ENCODE peak calls at places on chromosomes 7 and 10, in six cellular contexts. H, G, O, C, D and U are unnamed samples.

GRCh38 chr7:73341877-73342276 is 13.9 kb downstream of the FKBP6 start:
- DNase-seq in H (no peak), G (no peak), O (no peak), C (peak; percentile 76), D (peak; percentile 76), U (no peak)

GRCh38 chr7:36658603-36659516 is 65.4 kb downstream of the AOAH start:
- DNase-seq in H (no peak), G (peak; percentile 5), O (no peak), C (peak; percentile 96), D (no peak), U (no peak)

GRCh38 chr7:47572101-47572460 is 9.8 kb downstream of the TNS3 start:
- DNase-seq in H (no peak), G (no peak), O (no peak), C (peak; percentile 83), D (no peak), U (no peak)

GRCh38 chr10:67943917-67944316 is 59.5 kb downstream of the SIRT1 start:
- DNase-seq in H (no peak), G (no peak), O (no peak), C (no peak), D (no peak), U (no peak)

GRCh38 chr7:40757097-40757496 is 622.3 kb downstream of the SUGCT start:
- DNase-seq in H (no peak), G (no peak), O (no peak), C (no peak), D (no peak), U (no peak)

GRCh38 chr7:134686782-134687181 is 40.1 kb downstream of the BPGM start:
- DNase-seq in H (no peak), G (peak; percentile 21), O (peak; percentile 25), C (peak; percentile 66), D (no peak), U (no peak)

GRCh38 chr10:125692246-125692931 is 9.4 kb upstream of the TEX36 start:
- DNase-seq in H (no peak), G (no peak), O (no peak), C (peak; percentile 65), D (no peak), U (no peak)

GRCh38 chr10:131068311-131068710 is 243.2 kb downstream of the TCERG1L start:
- DNase-seq in H (no peak), G (no peak), O (no peak), C (no peak), D (no peak), U (no peak)